ENCODE peak calls at places on chromosomes 12 and 14, in four cellular contexts. V is psoas muscle, L is ovary, T is HFF-Myc. W is an unnamed sample.

GRCh38 chr14:94586635-94587034 is 5.4 kb downstream of the SERPINA5 start:
- DNase-seq in V (no peak), L (no peak), T (no peak), W (no peak)

GRCh38 chr14:58368951-58369350 is 26.8 kb upstream of the TOMM20L start:
- DNase-seq in V (no peak), L (no peak), T (no peak), W (no peak)

GRCh38 chr12:83514372-83514771 is 827.7 kb downstream of the TMTC2 start:
- DNase-seq in V (no peak), L (no peak), T (peak), W (no peak)

GRCh38 chr12:131129839-131130238 is 176.1 kb downstream of the ADGRD1 start:
- DNase-seq in V (no peak), L (no peak), T (no peak), W (no peak)

GRCh38 chr12:52311282-52311643 is 9.9 kb downstream of the KRT83 start:
- DNase-seq in V (no peak), L (no peak), T (no peak), W (no peak)

GRCh38 chr12:41511247-41511646 is 323.1 kb downstream of the PDZRN4 start:
- DNase-seq in V (no peak), L (no peak), T (no peak), W (no peak)

GRCh38 chr12:32548691-32549412 is 130.2 kb upstream of the DNM1L start:
- DNase-seq in V (no peak), L (peak), T (peak), W (no peak)

GRCh38 chr12:124352839-124353238 is 57.9 kb downstream of the RFLNA start:
- DNase-seq in V (peak), L (no peak), T (peak), W (no peak)

DNA sequence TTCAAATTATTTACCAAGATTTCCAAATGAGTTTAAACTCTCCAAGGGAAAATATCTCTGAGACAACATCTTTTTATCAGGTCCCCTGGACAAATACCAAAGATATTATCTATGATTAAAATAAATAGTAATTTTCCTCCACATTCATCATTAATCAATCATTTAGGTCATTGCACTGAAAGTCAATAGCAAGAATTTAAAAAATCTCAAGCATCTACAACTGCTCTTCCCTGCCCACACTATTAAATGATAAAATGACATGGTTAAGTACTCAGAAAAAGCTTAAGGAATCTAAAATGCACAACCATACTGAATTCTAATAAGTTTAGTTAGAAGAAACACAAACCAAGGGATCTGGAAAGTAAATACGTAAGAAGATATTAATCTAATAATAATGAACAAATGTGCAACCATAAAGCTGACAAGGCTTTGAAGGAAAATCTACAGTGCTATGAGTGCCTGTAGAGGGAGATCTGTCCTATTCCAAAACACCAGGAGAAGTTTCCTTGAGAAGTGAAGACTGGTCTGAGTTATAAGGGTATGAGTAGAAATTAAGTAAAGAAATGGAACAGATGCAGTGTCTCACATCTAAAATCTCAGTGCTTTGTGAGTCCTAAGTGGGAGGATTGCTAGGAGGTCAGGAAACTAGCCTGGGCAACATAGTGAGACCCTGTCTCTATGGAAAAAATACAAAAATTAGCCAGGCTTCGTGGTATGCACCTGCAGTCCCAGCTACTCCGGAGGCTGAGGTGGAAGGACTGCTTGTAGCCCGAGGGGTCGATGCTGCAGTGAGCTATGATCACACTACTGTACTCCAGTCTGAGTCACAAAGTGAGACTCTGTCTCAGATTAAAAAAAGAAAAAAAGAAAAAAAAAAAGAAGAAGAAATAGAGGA is 19.2 kb downstream of the INTS13 start:
- DNase-seq in V (no peak), L (no peak), T (no peak), W (no peak)
- TF ChIP-seq CTCF in V (no peak), L (no peak), T (no peak), W (no peak)

GRCh38 chr12:68113644-68114043 is 45.9 kb downstream of the IFNG start:
- DNase-seq in V (no peak), L (no peak), T (no peak), W (no peak)
- TF ChIP-seq CTCF in V (no peak), L (no peak), T (peak), W (peak)

DNA sequence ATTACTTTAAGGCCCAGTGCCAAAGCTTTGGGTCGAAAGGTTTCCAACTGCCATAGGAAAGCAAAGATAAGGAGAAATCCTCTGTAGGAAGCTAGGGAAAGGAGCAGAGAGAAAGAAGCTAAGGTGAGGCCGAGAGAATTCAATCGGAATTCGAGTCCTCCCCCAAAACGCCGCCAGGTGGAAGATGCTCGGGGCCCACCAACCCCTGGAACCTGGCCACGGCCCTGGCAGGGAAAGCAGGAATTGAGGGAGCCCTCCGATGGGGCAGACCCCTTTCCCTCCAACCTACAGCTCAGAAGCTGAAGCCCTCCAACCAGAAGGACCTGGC is 498 bp downstream of the GMFB start:
- DNase-seq in V (no peak), L (no peak), T (no peak), W (no peak)
- TF ChIP-seq CTCF in V (no peak), L (no peak), T (no peak), W (no peak)

DNA sequence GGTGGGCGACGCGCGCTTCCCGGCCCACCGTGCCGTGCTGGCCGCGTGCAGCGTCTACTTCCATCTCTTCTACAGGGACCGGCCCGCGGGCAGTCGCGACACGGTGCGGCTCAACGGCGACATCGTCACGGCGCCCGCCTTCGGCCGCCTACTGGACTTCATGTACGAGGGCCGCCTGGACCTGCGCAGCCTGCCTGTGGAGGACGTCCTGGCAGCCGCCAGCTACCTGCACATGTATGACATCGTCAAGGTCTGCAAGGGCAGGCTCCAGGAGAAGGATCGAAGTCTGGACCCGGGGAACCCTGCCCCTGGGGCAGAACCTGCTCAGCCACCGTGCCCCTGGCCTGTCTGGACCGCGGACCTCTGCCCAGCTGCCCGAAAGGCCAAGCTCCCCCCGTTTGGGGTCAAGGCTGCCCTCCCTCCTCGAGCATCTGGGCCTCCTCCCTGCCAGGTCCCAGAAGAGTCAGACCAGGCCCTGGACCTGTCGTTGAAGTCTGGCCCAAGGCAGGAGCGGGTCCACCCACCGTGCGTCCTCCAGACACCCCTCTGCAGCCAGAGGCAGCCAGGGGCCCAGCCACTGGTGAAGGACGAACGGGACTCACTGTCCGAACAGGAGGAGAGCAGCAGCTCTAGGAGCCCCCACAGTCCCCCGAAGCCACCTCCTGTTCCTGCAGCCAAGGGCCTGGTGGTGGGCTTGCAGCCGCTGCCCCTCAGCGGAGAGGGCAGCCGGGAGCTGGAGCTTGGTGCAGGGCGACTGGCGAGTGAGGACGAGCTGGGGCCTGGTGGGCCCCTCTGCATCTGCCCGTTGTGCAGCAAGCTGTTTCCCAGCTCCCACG is 601 bp downstream of the ZBTB42 start:
- DNase-seq in V (no peak), L (no peak), T (no peak), W (no peak)
- TF ChIP-seq CTCF in V (no peak), L (no peak), T (no peak), W (no peak)

GRCh38 chr12:56220611-56221232 is 1.0 kb downstream of the RNF41 start:
- DNase-seq in V (no peak), L (no peak), T (no peak), W (peak)

GRCh38 chr12:56221233-56221756 is 427 bp downstream of the RNF41 start:
- DNase-seq in V (peak), L (peak), T (no peak), W (peak)

GRCh38 chr12:56222531-56222895 is 791 bp upstream of the RNF41 start:
- DNase-seq in V (no peak), L (no peak), T (no peak), W (peak)

GRCh38 chr12:56223571-56224101 is 506 bp upstream of the NABP2 start:
- DNase-seq in V (no peak), L (no peak), T (no peak), W (no peak)

DNA sequence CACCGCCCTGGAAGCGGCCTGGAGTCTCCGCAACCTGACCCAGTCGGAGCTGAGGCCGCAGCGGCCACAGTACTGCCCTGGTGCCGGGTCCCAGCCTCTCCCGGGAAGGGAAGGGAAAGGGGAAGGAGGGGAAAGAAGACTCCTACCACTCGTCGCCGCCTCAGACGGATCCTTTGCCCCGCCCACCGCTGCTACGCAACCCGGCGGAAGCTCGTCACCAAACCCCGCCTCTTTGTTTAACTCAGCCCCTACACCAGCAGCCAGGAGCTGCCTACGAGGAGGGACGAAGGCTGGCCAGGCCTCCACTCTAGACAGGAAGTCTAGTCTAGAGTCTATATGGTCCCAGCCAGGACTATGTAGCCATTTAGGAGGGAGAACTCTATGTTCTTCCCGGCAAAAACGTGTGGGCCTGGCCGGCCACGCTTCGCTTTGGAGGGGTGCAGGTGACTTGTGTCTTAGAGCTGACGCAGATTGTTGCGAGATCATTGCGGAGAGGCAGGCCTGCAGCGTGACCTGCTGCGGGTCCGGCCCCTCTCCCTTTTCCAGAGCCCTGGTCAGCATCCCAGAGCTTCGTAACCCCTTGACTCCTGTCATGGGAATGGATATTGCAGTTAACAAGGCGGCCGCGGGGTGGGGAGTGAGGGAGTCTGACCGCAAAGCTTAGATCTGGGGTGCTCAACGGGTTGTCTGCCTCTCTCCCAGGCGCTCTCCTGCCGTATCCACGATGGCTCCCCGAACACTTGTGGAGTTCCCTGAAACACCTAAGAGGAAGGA is at the start of gene RNF41:
- DNase-seq in V (peak), L (peak), T (peak), W (peak)
- TF ChIP-seq CTCF in V (peak), L (no peak), T (no peak), W (no peak)

DNA sequence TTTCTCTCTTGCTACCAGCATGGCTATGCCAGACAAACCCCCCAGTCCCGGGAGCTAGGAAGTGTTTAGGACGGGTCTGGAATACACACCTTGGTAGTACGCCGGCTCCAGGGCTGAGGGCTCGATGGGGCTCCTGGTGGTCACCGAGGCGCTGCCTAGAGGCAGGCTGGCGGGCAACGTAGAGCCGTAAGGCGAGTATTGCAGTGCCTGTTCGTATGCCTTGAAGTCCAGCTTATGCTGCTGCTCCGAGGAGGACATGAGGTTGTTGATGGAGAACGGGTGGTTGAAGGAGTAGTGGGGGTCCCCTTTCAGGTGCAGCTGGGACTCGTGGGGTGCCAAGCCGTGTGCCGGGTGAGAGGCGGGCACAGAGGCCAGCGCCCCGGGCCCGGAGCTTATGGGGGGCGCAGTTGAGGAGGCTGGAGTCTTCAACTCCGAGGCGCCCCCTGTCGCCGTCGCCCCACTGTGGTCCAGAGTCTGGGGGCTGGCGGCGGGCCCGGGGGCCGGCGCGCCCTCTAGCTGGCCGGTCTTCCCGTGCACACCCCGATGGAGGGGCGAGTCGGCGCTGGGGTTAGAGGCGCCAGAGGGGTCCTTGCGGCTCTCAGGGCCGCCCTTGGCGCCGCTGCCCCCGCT is 3.6 kb downstream of the FOXA1 start:
- DNase-seq in V (no peak), L (no peak), T (no peak), W (no peak)
- TF ChIP-seq CTCF in V (no peak), L (no peak), T (peak), W (no peak)

GRCh38 chr12:74552201-74552600 is 14.6 kb downstream of the ATXN7L3B start:
- DNase-seq in V (no peak), L (no peak), T (no peak), W (no peak)

GRCh38 chr12:74547249-74547648 is 9.6 kb downstream of the ATXN7L3B start:
- DNase-seq in V (no peak), L (no peak), T (no peak), W (no peak)
- TF ChIP-seq CTCF in V (no peak), L (no peak), T (no peak), W (no peak)

GRCh38 chr12:46517579-46517962 is 145.0 kb upstream of the SLC38A2 start:
- DNase-seq in V (no peak), L (no peak), T (no peak), W (no peak)
- TF ChIP-seq CTCF in V (no peak), L (no peak), T (no peak), W (peak)

GRCh38 chr14:44567997-44568396 is 60.9 kb upstream of the FSCB start:
- DNase-seq in V (no peak), L (no peak), T (no peak), W (no peak)
- TF ChIP-seq CTCF in V (no peak), L (no peak), T (no peak), W (no peak)

DNA sequence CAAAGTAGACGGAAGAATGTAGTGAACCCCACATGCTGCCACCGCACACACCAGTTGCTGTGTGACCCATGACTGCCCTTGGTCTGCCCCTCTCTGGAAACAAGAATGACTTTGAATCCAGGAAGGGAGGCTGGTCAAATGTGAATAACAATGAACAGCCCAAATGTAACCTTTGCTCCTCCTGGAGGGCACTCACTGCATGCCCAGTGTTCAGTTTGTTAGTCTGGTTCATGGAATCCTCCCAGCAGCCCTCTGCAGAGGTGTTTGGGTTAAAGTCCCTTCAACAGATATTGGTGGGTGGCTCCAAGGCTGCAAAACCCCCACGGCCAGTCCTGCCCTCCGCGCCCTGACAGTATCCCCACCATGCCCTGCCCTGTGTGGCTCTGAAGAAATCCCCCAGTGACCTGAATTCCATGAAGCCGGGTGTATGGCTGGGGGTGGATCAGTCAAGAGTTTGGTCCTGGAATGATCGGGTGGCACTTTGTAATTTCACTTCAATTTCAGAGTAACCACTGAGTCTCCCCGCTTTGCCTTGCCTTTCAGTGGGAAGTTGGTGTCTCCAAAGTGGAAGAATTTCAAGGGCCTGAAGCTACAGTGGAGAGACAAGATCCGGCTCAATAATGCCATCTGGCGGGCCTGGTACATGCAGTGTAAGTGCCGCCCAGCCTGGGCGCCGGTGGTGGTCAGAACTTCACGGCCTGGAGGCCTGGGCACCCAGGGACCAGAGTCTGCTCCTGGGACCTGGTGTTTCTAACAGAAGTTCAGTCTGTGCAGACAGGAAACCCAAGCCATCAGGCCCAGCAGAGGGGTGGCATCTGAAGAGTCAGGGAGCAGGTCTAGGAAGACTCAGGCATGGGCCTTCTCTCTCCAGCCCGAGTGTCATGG is 47.1 kb downstream of the IL31 start:
- DNase-seq in V (no peak), L (no peak), T (no peak), W (no peak)
- TF ChIP-seq CTCF in V (peak), L (no peak), T (no peak), W (no peak)

W was measured in D721Med.